ENCODE peak calls at places on chromosomes 11 and 22, in nine cellular contexts. D, M, U, L, O, I, R, Z and S are unnamed samples.

GRCh38 chr11:67099841-67100324 is 19.2 kb upstream of the KDM2A start:
- DNase-seq in O (no peak), U (no peak), D (no peak), R (peak), M (peak), Z (no peak), I (no peak), L (no peak), S (no peak)

GRCh38 chr22:35624547-35624946 is 7.4 kb upstream of the MB start:
- DNase-seq in Z (no peak), R (no peak), U (no peak), L (no peak), I (no peak), M (no peak), D (no peak), O (no peak), S (no peak)

GRCh38 chr11:2555891-2556290 is 111.1 kb downstream of the KCNQ1 start:
- DNase-seq in L (no peak), D (no peak), U (no peak), R (no peak), I (no peak), Z (no peak), M (no peak), O (no peak), S (no peak)

GRCh38 chr11:116207349-116207748 is 565.4 kb downstream of the BUD13 start:
- DNase-seq in I (peak), O (no peak), Z (peak), M (no peak), R (no peak), D (no peak), U (no peak), L (no peak), S (no peak)

GRCh38 chr11:12119502-12119901 is 9.1 kb downstream of the MICAL2 start:
- DNase-seq in U (no peak), L (no peak), O (peak), M (no peak), I (no peak), D (no peak), Z (no peak), R (no peak), S (no peak)

GRCh38 chr11:76280151-76280881 is 74.0 kb upstream of the WNT11 start:
- DNase-seq in I (no peak), D (no peak), O (no peak), M (no peak), L (no peak), Z (no peak), U (no peak), R (no peak), S (no peak)

GRCh38 chr22:33000342-33001280 is 57.6 kb downstream of the SYN3 start:
- DNase-seq in O (peak), L (peak), I (peak), R (no peak), M (peak), U (no peak), Z (peak), D (peak), S (peak)

GRCh38 chr11:44711113-44711512 is 15.6 kb upstream of the TSPAN18 start:
- DNase-seq in M (no peak), I (peak), Z (peak), D (no peak), U (no peak), O (no peak), L (peak), R (no peak), S (peak)

GRCh38 chr11:20158597-20159257 is 1.5 kb downstream of the DBX1 start:
- DNase-seq in Z (peak), D (peak), I (peak), R (no peak), L (peak), O (peak), M (no peak), U (no peak), S (peak)

GRCh38 chr22:45336971-45337431 is 27.3 kb downstream of the FAM118A start:
- DNase-seq in I (no peak), M (no peak), U (no peak), L (no peak), Z (peak), D (peak), R (no peak), O (no peak), S (no peak)

GRCh38 chr22:29253561-29254282 is 14.1 kb downstream of the RHBDD3 start:
- DNase-seq in Z (no peak), M (no peak), R (no peak), O (no peak), I (peak), U (no peak), L (peak), D (no peak), S (peak)

GRCh38 chr22:46072030-46072881 is 78.1 kb upstream of the PPARA start:
- DNase-seq in M (peak), L (peak), D (peak), I (no peak), O (peak), U (no peak), R (peak), Z (peak), S (peak)

GRCh38 chr11:43632171-43632570 is 48.4 kb upstream of the HSD17B12 start:
- DNase-seq in L (no peak), Z (no peak), M (no peak), I (no peak), O (peak), U (no peak), R (no peak), D (peak), S (no peak)

GRCh38 chr11:15815246-15816209 is 540.8 kb downstream of the SOX6 start:
- DNase-seq in U (no peak), D (peak), M (no peak), O (no peak), R (no peak), I (no peak), L (no peak), Z (no peak), S (no peak)

GRCh38 chr11:86183694-86184093 is 60.9 kb upstream of the EED start:
- DNase-seq in M (no peak), L (no peak), Z (peak), O (no peak), I (no peak), R (peak), D (peak), U (no peak), S (no peak)

GRCh38 chr11:117187007-117187406 is 8.5 kb downstream of the SIDT2 start:
- DNase-seq in Z (no peak), U (no peak), D (no peak), R (no peak), O (no peak), I (no peak), M (no peak), L (no peak), S (no peak)

GRCh38 chr11:97460091-97460490 is 1070.3 kb downstream of the JRKL start:
- DNase-seq in Z (no peak), D (no peak), R (no peak), U (no peak), I (peak), O (no peak), L (no peak), M (no peak), S (no peak)

GRCh38 chr11:118928870-118929495 is 3.3 kb upstream of the BCL9L start:
- DNase-seq in R (peak), O (peak), M (peak), U (no peak), L (peak), I (peak), Z (peak), D (peak), S (no peak)
- TF ChIP-seq EZH2phosphoT487 in R (no peak), O (no peak), M (no peak), U (no peak), L (no peak), I (no peak), Z (no peak), D (no peak), S (no peak)

DNA sequence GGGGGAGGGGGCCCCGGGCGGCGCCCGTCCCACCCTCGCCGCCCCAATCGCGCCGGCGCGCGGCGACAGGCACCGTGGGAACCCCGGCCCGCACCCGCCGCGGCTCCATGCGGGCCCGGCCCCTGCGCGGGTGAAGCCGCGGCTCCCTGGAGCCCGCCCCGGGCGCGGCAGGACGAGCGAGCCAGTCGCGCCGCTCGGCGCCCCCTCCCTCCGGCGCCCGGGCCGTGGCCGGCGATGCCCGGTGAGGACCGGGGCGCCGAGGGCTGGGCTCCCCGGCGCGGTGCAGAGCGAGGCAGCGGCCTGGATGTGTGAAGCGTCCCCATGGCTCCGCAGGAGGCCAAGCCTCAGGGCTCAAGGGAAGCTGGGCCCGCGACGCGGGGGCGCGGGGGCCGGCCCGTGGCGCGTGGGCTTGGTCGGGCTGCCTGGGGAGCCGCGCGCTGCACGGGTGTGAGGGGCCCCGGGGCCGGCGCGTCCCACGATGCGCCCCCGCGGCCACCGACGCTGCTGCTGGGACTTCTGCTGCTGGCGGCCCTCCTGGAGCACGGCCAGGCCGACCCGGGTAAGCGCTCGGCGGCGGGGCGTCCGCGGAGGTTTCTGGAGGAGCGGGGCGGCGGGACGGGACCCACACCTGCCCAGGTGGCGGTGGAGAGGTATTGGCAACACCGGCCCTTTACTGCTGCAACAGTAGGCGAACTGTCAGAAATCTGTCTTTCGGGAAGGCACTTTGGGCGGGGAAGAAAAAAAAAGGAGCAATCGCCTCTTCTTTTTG is 119.3 kb downstream of the HIPK3 start:
- DNase-seq in I (peak), O (no peak), L (peak), R (peak), U (no peak), Z (peak), D (peak), M (peak), S (peak)
- H3K4me3 ChIP-seq in I (peak), O (peak), L (peak), R (peak), U (no peak), Z (peak), D (peak), M (peak), S (peak)

GRCh38 chr11:78344676-78345075 is 72.9 kb downstream of the GAB2 start:
- DNase-seq in Z (no peak), O (peak), R (no peak), M (no peak), U (no peak), L (no peak), D (no peak), I (no peak), S (no peak)

GRCh38 chr11:78344114-78344513 is 73.5 kb downstream of the GAB2 start:
- DNase-seq in L (no peak), Z (no peak), U (no peak), O (peak), I (no peak), D (peak), R (no peak), M (no peak), S (no peak)

GRCh38 chr11:78347956-78348355 is 69.7 kb downstream of the GAB2 start:
- DNase-seq in I (no peak), Z (no peak), R (no peak), U (no peak), L (no peak), D (no peak), M (no peak), O (no peak), S (no peak)

GRCh38 chr11:78349114-78349513 is 68.5 kb downstream of the GAB2 start:
- DNase-seq in D (no peak), R (no peak), Z (no peak), L (no peak), M (no peak), I (no peak), U (no peak), O (no peak), S (no peak)

DNA sequence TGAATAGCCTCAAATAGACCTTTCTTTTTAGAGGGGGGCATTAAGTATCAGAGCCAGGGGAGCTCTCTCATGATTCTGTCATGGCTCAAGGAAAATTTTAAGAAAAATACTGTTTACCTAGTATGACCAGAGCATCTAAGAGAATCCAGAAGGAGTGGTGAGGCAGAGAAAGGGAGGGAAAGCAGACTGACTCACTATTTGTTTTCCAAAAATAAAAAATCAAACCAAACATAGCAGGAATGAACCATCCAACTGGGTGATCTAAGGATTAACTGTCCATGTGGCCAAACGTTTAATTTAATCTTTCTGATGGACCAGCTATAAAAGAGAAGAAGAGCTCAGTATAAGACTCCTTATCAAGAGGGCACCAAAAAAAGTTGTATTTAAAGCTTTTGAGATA is 70.8 kb downstream of the GAB2 start:
- DNase-seq in O (peak), R (no peak), I (no peak), U (no peak), L (no peak), Z (no peak), D (peak), M (no peak), S (no peak)
- H3K27ac ChIP-seq in O (peak), R (no peak), I (no peak), U (no peak), L (no peak), Z (no peak), D (no peak), M (no peak), S (no peak)

DNA sequence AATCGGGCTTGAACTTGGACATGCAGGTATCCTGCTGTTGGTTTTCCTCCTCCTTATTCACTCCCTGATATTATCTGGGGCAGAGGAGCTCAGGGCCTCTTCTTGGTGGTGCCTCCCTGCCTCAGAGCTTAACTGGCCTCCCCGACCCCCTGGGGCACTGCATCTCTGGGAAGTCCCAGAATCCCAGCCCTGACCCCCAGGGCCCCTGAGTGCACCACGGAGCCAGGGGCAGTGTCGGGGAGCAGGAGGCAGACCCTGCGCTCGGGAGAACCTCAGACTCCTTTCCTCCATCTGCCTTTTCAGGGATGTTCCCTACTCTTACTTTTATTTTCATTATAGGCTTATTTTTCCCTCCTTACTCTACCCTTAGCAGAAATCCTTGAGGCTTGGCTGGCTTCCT is 537.0 kb downstream of the BRD1 start:
- DNase-seq in O (no peak), Z (no peak), L (no peak), I (no peak), R (no peak), U (no peak), D (no peak), M (no peak), S (no peak)
- TF ChIP-seq EZH2phosphoT487 in O (no peak), Z (no peak), L (no peak), I (no peak), R (no peak), U (no peak), D (no peak), M (no peak), S (no peak)

DNA sequence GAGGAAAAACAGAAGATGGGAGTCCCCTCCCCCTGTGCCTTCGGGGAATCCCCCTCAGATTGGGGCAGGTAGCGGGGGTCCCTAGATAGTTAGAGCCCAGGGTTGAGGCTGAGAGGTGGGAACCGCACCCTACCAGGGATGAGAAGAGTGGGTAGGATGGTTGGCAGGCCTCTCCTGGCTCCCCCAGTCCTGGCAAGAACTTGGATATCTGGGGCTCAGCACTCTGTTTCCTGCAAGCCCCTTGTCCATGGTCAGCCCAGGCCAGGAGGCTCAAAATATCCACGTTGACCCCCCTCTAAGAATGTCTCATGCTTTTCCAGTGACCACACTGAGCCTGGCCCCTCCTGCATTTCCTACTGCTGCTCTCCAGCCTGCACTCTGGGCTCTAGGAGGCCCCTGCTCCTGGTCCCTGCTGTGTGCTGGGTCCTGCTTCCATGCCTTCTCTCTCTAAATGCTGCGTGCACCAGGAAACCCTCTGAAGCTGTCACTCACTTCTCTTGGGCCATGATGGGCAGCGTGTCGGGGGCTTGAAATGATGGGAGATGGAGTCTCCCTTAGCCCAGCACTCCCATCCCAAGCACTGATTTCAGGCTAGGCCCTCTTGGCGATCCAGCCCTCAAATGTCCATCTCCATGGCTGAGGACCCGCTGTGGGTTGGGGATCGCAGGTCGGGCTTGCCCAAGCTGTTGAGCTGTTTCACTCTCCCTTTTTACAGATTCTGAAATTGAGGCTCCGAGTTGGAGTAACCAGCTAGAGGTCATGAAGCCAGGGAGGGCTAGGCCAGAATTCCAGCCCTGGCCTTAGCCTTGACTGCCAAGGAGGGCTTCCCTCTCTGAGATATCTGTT is 2.0 kb downstream of the MAP3K11 start:
- DNase-seq in R (no peak), U (no peak), D (peak), L (no peak), I (no peak), Z (no peak), M (no peak), O (no peak), S (no peak)
- H3K4me3 ChIP-seq in R (no peak), U (no peak), D (peak), L (peak), I (peak), Z (no peak), M (no peak), O (peak), S (no peak)